ENCODE peak calls at places on chromosomes 2 and 18, in nine cellular contexts. O, D, W, Z, B, C, Y, R and J are unnamed samples.

GRCh38 chr2:106124126-106124756 is 69.9 kb downstream of the UXS1 start:
- DNase-seq in Z (no peak), B (no peak), Y (no peak), W (no peak), D (no peak), C (no peak), R (no peak), O (no peak), J (no peak)

GRCh38 chr18:5584751-5585417 is 41.1 kb upstream of the EPB41L3 start:
- DNase-seq in B (no peak), Y (no peak), W (peak), R (no peak), Z (no peak), C (no peak), O (no peak), D (no peak), J (peak)

GRCh38 chr2:221156335-221156734 is 415.8 kb downstream of the EPHA4 start:
- DNase-seq in B (no peak), Z (no peak), O (no peak), W (no peak), D (no peak), Y (peak), R (no peak), C (no peak), J (no peak)

GRCh38 chr2:234823877-234824376 is 127.9 kb upstream of the SH3BP4 start:
- DNase-seq in B (peak), C (no peak), Y (no peak), R (no peak), D (peak), W (peak), O (peak), Z (no peak), J (peak)

GRCh38 chr2:28970464-28971160 is 10.5 kb upstream of the TOGARAM2 start:
- DNase-seq in B (no peak), R (no peak), W (no peak), O (no peak), D (no peak), C (no peak), Z (no peak), Y (no peak), J (no peak)

GRCh38 chr18:9135081-9135911 is 1.3 kb upstream of the ANKRD12 start:
- DNase-seq in D (no peak), O (no peak), R (no peak), Z (no peak), Y (no peak), W (no peak), B (no peak), C (no peak), J (no peak)

GRCh38 chr18:77376043-77376732 is 126.5 kb downstream of the GALR1 start:
- DNase-seq in Y (no peak), W (no peak), B (no peak), Z (no peak), R (no peak), C (no peak), O (no peak), D (no peak), J (no peak)

GRCh38 chr2:110173523-110173922 is 31.3 kb downstream of the NPHP1 start:
- DNase-seq in R (peak), C (no peak), Y (no peak), Z (no peak), D (no peak), W (peak), O (no peak), B (no peak), J (no peak)

GRCh38 chr2:219437690-219438089 is 3.0 kb downstream of the SPEG start:
- DNase-seq in O (peak), W (no peak), B (no peak), Z (no peak), D (no peak), C (no peak), R (no peak), Y (no peak), J (no peak)

GRCh38 chr2:112764071-112765044 is at the start of gene CKAP2L:
- DNase-seq in C (peak), B (peak), W (peak), D (peak), Z (peak), R (peak), Y (peak), O (peak), J (peak)

GRCh38 chr2:134173338-134174016 is 80.4 kb upstream of the MGAT5 start:
- DNase-seq in R (no peak), D (no peak), Y (no peak), B (no peak), C (peak), Z (peak), O (peak), W (no peak), J (no peak)

GRCh38 chr2:68974251-68974650 is at the start of gene GKN1:
- DNase-seq in D (no peak), Y (no peak), O (no peak), Z (no peak), W (peak), B (no peak), C (no peak), R (no peak), J (no peak)

GRCh38 chr18:69636529-69637301 is 236.0 kb downstream of the DOK6 start:
- DNase-seq in B (no peak), C (peak), R (peak), Z (no peak), O (no peak), Y (no peak), D (no peak), W (no peak), J (no peak)

GRCh38 chr2:127829845-127830246 is 18.9 kb upstream of the WDR33 start:
- DNase-seq in Y (no peak), W (no peak), C (no peak), D (no peak), B (no peak), Z (peak), R (peak), O (no peak), J (no peak)

GRCh38 chr2:176652300-176653182 is 383.3 kb downstream of the MTX2 start:
- DNase-seq in Y (peak), D (peak), B (no peak), Z (no peak), C (no peak), O (no peak), W (peak), R (peak), J (no peak)

GRCh38 chr18:50586710-50587109 is 26.8 kb downstream of the MAPK4 start:
- DNase-seq in W (no peak), Y (no peak), R (peak), B (no peak), Z (no peak), O (no peak), C (no peak), D (no peak), J (no peak)

GRCh38 chr2:110126086-110126773 is 10.6 kb upstream of the MALL start:
- DNase-seq in D (no peak), B (no peak), W (peak), R (no peak), Z (no peak), C (no peak), Y (no peak), O (no peak), J (no peak)

GRCh38 chr2:217897816-217898806 is 104.7 kb downstream of the TNS1 start:
- DNase-seq in R (no peak), W (no peak), D (no peak), C (peak), Z (peak), O (peak), Y (no peak), B (peak), J (no peak)

GRCh38 chr2:74421248-74421870 is at the start of the genes C2orf81 and WDR54:
- DNase-seq in Z (peak), D (peak), W (peak), R (peak), B (peak), O (peak), Y (peak), C (peak), J (peak)
- TF ChIP-seq POLR2A in Z (no peak), D (peak), W (peak), R (peak), B (peak), O (peak), Y (peak), C (peak), J (peak)

GRCh38 chr2:85062565-85062964 is 70.6 kb upstream of the TCF7L1 start:
- DNase-seq in R (no peak), B (no peak), Y (no peak), Z (no peak), W (no peak), O (no peak), C (no peak), D (no peak), J (no peak)

GRCh38 chr2:85058619-85058941 is 74.6 kb upstream of the TCF7L1 start:
- DNase-seq in Y (no peak), O (no peak), D (no peak), R (no peak), B (no peak), Z (no peak), W (no peak), C (peak), J (no peak)

GRCh38 chr2:85053802-85054201 is 79.4 kb upstream of the TCF7L1 start:
- DNase-seq in B (no peak), Z (no peak), R (peak), Y (peak), D (peak), W (peak), C (no peak), O (no peak), J (peak)

DNA sequence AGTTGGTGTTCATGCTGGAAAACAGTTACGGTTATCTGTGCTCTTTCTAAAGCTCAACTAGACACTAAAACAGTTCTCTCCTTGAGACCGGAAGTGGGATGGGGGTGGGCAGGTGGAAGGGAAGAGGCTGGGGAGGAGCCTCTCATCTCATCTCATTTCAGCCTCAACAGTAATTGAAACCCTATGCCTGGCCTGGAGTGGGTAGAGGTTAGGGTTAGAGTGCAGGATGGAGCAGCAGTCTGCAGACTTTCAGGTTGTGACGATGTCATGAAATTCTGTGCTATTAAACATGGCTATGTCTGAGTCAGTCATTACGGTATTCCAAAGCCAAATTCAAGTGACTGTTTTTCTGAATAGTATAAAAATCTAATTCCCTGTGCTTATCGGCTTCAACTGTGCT is 76.0 kb upstream of the TCF7L1 start:
- DNase-seq in C (no peak), Y (no peak), R (no peak), W (peak), B (no peak), Z (no peak), D (no peak), O (no peak), J (no peak)
- TF ChIP-seq POLR2A in C (no peak), Y (no peak), R (no peak), W (no peak), B (no peak), Z (no peak), D (no peak), O (no peak), J (no peak)

DNA sequence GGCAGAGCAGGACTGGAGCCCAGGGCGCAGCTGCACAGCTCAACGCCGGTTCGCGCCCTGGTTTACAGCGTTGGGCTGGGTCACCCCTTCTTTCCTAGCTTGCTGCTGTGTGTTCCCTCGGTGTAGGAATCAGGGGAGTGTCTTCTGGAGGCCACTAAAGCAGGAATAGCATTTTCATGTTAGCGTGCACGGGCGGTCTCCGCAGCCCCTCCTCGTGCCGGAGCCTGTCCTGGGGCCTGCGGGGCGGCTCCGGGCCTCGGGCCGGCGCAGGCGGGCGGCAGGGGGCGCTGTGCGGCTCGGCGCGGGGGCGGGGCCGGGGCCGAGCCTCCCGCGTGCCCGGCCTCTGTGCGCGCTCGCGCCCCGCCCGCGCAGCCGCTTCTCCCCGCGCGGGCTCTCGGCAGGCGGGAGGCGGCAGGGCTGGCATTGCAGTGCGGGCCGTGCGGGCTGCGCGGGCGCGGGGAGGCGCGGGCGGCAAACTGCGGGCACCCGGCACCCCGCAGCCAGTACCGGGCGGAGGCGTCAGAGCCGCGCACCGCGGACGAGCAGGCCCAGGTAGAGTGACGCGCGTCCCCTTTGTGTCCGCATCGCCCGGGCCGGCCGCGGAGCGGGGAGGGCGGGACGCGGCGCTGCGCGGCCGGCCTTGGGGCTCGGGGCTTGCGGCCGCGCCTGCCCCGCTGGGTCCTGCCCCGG is at the start of gene RNF144A:
- DNase-seq in C (peak), R (peak), Y (no peak), B (peak), Z (peak), D (peak), W (peak), O (peak), J (peak)
- TF ChIP-seq POLR2A in C (peak), R (no peak), Y (no peak), B (no peak), Z (no peak), D (peak), W (no peak), O (no peak), J (peak)

DNA sequence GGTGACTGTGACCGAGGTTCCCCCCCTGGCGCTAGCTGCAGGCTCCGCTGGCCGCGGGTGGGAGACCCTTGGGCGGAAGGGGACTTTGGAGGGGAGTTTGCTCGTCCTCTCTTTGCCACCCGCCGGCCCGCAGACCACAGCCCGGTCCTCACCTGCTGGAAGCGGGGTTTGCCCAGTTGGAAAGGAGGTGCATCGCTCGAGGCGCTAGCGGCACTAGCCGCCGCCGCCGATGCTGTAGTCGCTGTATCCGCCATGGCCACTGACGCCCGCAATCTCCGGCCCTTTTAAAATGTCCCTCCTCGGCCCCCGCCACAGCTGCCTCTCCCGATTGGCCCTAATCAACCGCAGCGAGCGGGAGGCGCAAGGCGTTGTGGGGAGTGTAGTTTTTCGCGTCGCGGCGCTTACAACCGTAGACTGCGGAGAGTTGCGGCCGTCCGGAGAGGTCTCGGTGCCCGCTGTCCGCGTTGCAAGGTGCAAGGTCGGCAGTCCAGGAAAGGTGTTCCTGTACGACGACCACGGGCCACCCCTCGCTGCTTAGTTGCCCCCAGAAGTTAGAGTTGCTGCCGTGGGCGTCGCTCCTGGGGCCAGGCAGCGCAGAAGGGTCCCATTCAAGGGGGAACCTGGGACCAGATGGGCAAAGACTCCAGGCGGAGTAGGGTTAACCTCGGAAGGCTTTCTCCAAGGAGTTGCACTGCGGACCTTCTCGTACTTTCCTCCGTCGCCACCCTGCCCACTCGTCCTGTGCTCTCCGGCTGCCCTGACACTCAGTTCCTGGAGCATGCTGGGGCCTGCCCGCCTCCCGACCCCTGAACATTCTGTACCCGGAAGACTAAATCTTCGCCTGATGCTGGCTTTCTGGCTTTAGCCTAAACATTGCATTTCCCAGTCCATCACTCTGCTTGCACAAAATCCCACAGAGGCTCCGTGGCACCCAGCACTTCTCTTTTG is at the start of gene SFXN5:
- DNase-seq in W (peak), Y (peak), R (peak), Z (peak), D (peak), B (peak), O (peak), C (peak), J (peak)
- TF ChIP-seq POLR2A in W (peak), Y (peak), R (peak), Z (no peak), D (peak), B (peak), O (no peak), C (peak), J (peak)

DNA sequence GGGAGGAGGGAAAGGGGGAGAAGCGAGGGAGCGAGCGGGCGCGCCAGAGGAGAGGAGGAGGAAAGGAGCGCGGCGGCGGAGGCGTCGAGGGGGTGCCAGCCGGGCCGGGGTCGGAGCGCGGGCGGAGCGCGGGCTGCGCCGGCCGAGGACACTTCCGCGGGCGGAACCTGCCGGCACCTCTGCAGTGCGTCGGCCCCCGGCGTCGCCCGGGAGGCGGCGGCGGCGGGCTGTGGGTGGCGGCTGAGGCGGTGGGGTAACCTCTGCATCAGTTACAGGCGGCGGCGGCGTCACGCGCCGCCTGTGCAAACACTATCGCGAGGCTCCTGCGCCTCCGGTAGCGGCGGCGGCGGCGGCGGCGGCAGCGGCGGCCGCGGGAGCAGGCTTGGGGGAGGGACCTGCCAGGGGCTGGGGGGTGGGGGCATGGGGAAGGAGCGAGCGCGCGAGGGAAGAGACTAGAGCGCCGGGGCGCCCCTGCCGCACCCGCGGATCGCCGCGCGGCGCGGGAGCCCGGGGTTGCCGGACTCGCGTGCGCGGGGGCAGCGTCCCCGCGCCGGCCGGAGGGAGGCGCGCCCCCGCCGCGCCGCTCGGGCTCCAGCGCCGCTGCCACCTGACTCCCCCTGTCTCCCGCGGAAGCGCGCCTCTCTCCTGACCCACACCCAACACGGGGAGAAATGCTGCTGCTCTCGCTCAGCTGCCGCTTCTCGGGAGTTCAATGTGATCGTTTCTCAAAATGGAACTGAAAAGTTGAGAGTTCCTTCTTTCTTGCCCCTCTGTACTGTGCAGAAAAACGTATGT is at the start of gene TLK1:
- DNase-seq in B (peak), Y (peak), D (peak), C (peak), O (peak), W (peak), Z (peak), R (peak), J (peak)
- TF ChIP-seq POLR2A in B (peak), Y (peak), D (peak), C (peak), O (peak), W (peak), Z (no peak), R (peak), J (peak)